ENCODE peak calls at places on chromosomes 4 and X, in eight cellular contexts. Q, E, T, G, P, A, U and D are unnamed samples.

GRCh38 chr4:20544645-20545044 is 155.6 kb upstream of the PACRGL start:
- DNase-seq in G (peak), P (no peak), A (no peak), T (no peak), Q (no peak), E (peak), U (no peak), D (no peak)

GRCh38 chr4:165489786-165490185 is 111.0 kb downstream of the CPE start:
- DNase-seq in T (no peak), A (no peak), E (no peak), G (peak), P (no peak), U (no peak), Q (no peak), D (no peak)

GRCh38 chr4:48090621-48091020 is 43.4 kb downstream of the TXK start:
- DNase-seq in A (no peak), T (no peak), U (no peak), G (peak), E (no peak), Q (no peak), P (no peak), D (peak)

GRCh38 chr4:67104145-67104544 is 441.2 kb downstream of the CENPC start:
- DNase-seq in E (no peak), G (no peak), P (no peak), T (no peak), U (no peak), Q (no peak), A (no peak), D (peak)

GRCh38 chr4:66574145-66574978 is 904.1 kb upstream of the EPHA5 start:
- DNase-seq in U (no peak), Q (peak), E (no peak), G (no peak), A (no peak), T (no peak), P (no peak), D (no peak)

GRCh38 chrX:46793386-46794143 is 34.6 kb upstream of the SLC9A7 start:
- DNase-seq in A (no peak), E (no peak), P (no peak), G (no peak), Q (no peak), T (no peak), U (no peak), D (no peak)

GRCh38 chrX:101417981-101418841 is 10.2 kb downstream of the HNRNPH2 start:
- DNase-seq in T (peak), U (peak), E (peak), P (no peak), A (peak), Q (no peak), G (no peak), D (peak)

GRCh38 chrX:69564665-69565064 is 51.2 kb upstream of the EDA start:
- DNase-seq in U (no peak), Q (no peak), E (no peak), A (no peak), T (no peak), G (no peak), P (no peak), D (no peak)

GRCh38 chrX:120604359-120604782 is 470 bp downstream of the MCTS1 start:
- DNase-seq in T (no peak), P (no peak), G (peak), A (no peak), Q (peak), E (peak), U (no peak), D (peak)

GRCh38 chr4:6968496-6968895 is 58.9 kb downstream of the TBC1D14 start:
- DNase-seq in P (no peak), A (no peak), T (peak), Q (no peak), U (no peak), G (no peak), E (no peak), D (no peak)

GRCh38 chr4:107166181-107166580 is 130.1 kb upstream of the DKK2 start:
- DNase-seq in Q (no peak), E (no peak), P (no peak), U (no peak), A (no peak), T (no peak), G (no peak), D (no peak)

GRCh38 chrX:40468033-40468979 is 112.5 kb upstream of the ATP6AP2 start:
- DNase-seq in E (peak), U (no peak), T (peak), G (peak), Q (no peak), A (no peak), P (no peak), D (peak)

GRCh38 chr4:55444822-55445221 is 49.1 kb downstream of the TMEM165 start:
- DNase-seq in A (no peak), E (no peak), G (peak), T (no peak), U (no peak), P (no peak), Q (no peak), D (no peak)

GRCh38 chr4:101346562-101347266 is 612 bp downstream of the PPP3CA start:
- DNase-seq in Q (no peak), T (peak), P (peak), E (no peak), A (peak), U (peak), G (peak), D (peak)

GRCh38 chr4:163991268-163991667 is 496.8 kb downstream of the TMA16 start:
- DNase-seq in U (no peak), G (peak), A (no peak), P (no peak), T (no peak), Q (no peak), E (no peak), D (no peak)

GRCh38 chrX:155216940-155217450 is 735 bp downstream of the VBP1 start:
- DNase-seq in U (no peak), A (no peak), Q (no peak), T (no peak), G (no peak), P (no peak), E (peak), D (no peak)

GRCh38 chr4:7909966-7910720 is 29.5 kb downstream of the AFAP1 start:
- DNase-seq in P (no peak), U (no peak), Q (no peak), G (peak), E (no peak), A (peak), T (no peak), D (no peak)

GRCh38 chr4:18935956-18936355 is 914.4 kb upstream of the LCORL start:
- DNase-seq in E (no peak), U (no peak), G (no peak), P (no peak), Q (no peak), T (no peak), A (no peak), D (no peak)

GRCh38 chr4:141002323-141002805 is 130.9 kb downstream of the RNF150 start:
- DNase-seq in T (no peak), U (no peak), E (no peak), A (no peak), Q (peak), P (no peak), G (no peak), D (peak)

GRCh38 chr4:139684351-139684750 is 18.7 kb downstream of the MGST2 start:
- DNase-seq in Q (no peak), A (no peak), E (no peak), G (no peak), P (no peak), U (no peak), T (no peak), D (no peak)

GRCh38 chr4:16692021-16692420 is 206.4 kb downstream of the LDB2 start:
- DNase-seq in A (no peak), Q (no peak), P (no peak), G (no peak), U (no peak), E (no peak), T (no peak), D (no peak)

GRCh38 chrX:40176979-40177430 is 79.2 kb upstream of the BCOR start:
- DNase-seq in A (peak), Q (no peak), U (peak), G (no peak), T (peak), P (no peak), E (peak), D (peak)

GRCh38 chr4:68182382-68182820 is 52.7 kb upstream of the TMPRSS11F start:
- DNase-seq in Q (no peak), T (no peak), P (no peak), U (peak), G (no peak), A (no peak), E (no peak), D (no peak)

GRCh38 chr4:55175779-55176231 is 50.4 kb upstream of the KDR start:
- DNase-seq in E (no peak), P (no peak), Q (no peak), T (no peak), U (no peak), A (no peak), G (peak), D (no peak)

GRCh38 chr4:30714408-30715031 is 5.6 kb upstream of the PCDH7 start:
- DNase-seq in U (no peak), P (no peak), G (peak), Q (no peak), A (peak), T (no peak), E (peak), D (peak)

GRCh38 chr4:30716671-30717207 is 3.4 kb upstream of the PCDH7 start:
- DNase-seq in Q (no peak), A (no peak), P (no peak), T (no peak), U (no peak), E (no peak), G (no peak), D (peak)

GRCh38 chr4:30717208-30718020 is 2.8 kb upstream of the PCDH7 start:
- DNase-seq in G (peak), P (no peak), T (peak), U (peak), E (peak), Q (no peak), A (peak), D (peak)

GRCh38 chr4:30718021-30718888 is 1.9 kb upstream of the PCDH7 start:
- DNase-seq in T (peak), A (peak), G (peak), E (peak), Q (no peak), P (no peak), U (peak), D (peak)

DNA sequence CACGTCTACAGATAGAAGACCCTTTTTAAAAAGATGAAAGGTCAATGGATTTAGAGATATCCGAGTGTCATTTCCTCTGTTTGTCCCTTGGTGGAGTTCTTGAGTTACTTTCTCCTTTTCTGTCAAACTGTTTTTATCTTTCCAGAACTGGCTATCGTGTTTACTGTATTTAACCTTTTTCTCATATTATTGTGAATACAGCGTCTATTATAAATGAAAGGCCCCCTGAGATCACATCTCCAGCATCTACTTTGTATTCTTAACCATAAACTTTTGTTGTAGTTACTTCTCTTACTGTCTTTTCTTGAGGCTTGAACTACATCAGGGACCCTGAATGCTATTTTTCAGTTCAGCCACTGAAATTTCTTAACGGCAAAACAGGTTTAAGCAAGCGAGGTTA is 4.0 kb upstream of the PCDH7 start:
- DNase-seq in A (no peak), G (peak), U (no peak), E (peak), Q (no peak), T (no peak), P (no peak), D (no peak)
- TF ChIP-seq CTCF in A (peak), G (peak), U (peak), E (peak), Q (peak), T (no peak), P (no peak), D (peak)

GRCh38 chrX:108641589-108642272 is 94.6 kb downstream of the IRS4 start:
- DNase-seq in P (no peak), Q (no peak), E (no peak), T (no peak), U (no peak), G (no peak), A (no peak), D (no peak)
- H3K4me3 ChIP-seq in P (no peak), Q (no peak), E (no peak), T (no peak), U (no peak), G (no peak), A (no peak), D (no peak)

GRCh38 chr4:89482248-89482647 is 174.6 kb upstream of the GPRIN3 start:
- DNase-seq in E (peak), Q (no peak), G (peak), P (no peak), U (no peak), T (no peak), A (no peak), D (peak)
- TF ChIP-seq CTCF in E (peak), Q (peak), G (peak), P (no peak), U (peak), T (no peak), A (peak), D (peak)

DNA sequence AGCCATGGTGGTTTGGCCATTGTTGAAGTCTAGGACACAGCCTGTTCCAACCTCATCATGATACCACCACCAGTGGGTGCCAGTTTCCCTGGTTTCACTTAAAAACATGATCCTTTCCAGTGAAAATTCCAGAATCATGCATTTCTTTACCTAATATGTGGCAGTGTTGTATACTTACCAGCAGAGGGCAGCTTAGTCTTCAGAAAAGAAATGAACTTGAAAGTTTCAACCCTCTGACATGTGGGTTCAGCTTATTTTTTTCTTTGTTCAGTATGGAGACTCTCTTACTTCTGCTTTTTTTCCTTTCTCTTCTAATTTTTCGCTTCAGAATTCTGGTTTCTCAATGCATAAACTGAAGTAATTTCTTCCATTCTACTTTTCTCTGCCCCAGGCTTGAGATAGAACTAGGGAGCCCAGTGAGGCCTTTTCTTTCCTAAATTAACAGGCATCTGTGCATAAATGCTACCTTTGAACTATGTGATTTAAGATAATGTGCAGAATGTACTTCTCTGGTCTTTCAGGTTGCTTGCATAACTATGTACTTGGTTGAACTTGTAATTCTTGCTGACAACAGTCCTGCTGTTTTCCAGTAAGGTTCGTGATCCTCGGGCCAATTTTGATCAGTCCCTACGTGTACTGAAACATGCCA is 10.7 kb downstream of the LIAS start:
- DNase-seq in P (no peak), Q (peak), U (no peak), E (peak), A (no peak), G (peak), T (peak), D (peak)
- H3K4me3 ChIP-seq in P (no peak), Q (no peak), U (no peak), E (no peak), A (no peak), G (no peak), T (no peak), D (no peak)

DNA sequence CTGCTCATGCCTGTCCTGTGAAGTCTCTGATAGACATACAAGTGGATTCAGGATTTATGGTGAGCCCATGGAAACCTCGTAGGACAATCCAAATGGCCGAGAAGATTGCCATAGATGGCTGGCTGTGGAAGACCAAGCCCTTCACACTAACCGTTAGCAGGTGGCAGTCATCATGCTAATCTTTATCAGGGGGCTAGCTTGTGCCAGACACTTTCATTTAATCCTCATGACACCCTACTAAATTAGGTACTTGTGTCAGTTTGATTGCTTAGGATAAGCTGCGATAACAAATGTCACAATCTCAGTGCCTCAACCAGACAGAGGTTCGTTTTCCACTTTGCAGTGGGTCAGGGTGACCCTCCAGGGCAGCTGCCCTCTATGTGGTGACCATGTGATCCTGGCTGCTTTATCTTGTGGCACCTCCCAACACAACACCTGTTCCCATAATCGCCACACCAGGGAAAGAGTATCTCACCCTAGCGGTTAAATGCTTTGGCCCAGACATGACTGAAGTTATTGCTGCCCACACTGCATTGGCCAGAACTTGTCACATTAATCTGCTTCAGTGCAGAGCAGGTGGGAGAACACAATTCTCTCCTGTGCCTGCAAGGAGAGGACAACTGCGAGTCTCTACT is 60.8 kb downstream of the REPS2 start:
- DNase-seq in T (no peak), Q (no peak), U (no peak), A (no peak), E (peak), P (no peak), G (no peak), D (peak)
- TF ChIP-seq CTCF in T (no peak), Q (peak), U (peak), A (no peak), E (peak), P (no peak), G (no peak), D (peak)